ENCODE peak calls at places on chromosomes 4 and X, in four cellular contexts. T is tibial artery, U is pancreas, O is ascending aorta. R is an unnamed sample.
A peak's percentile ranks its signal among the peaks of the same experiment; 100 is the strongest.

GRCh38 chr4:88753658-88754431 is 56.2 kb upstream of the NAP1L5 start:
- DNase-seq in T (no peak), U (no peak), O (no peak), R (no peak)

GRCh38 chr4:94448815-94449375 is 2.8 kb upstream of the PDLIM5 start:
- DNase-seq in T (no peak), U (no peak), O (no peak), R (no peak)

GRCh38 chr4:106773106-106773905 is 262.8 kb downstream of the DKK2 start:
- DNase-seq in T (no peak), U (no peak), O (no peak), R (no peak)

GRCh38 chrX:49039598-49040375 is 3.4 kb downstream of the TFE3 start:
- DNase-seq in T (peak; percentile 74), U (peak; percentile 62), O (peak; percentile 51), R (peak; percentile 52)

GRCh38 chrX:48083212-48083611 is 11.8 kb upstream of the ZNF630 start:
- DNase-seq in T (peak; percentile 23), U (no peak), O (no peak), R (peak; percentile 13)

GRCh38 chr4:57064811-57065711 is 45.1 kb downstream of the IGFBP7 start:
- DNase-seq in T (peak; percentile 71), U (no peak), O (no peak), R (peak; percentile 78)

GRCh38 chr4:141797966-141798365 is 161.6 kb downstream of the IL15 start:
- DNase-seq in T (no peak), U (no peak), O (no peak), R (no peak)

GRCh38 chrX:140733766-140734342 is 24.3 kb downstream of the LINC00632 start:
- DNase-seq in T (no peak), U (no peak), O (no peak), R (peak; percentile 11)

GRCh38 chr4:147596976-147597375 is 20.2 kb upstream of the TMEM184C start:
- DNase-seq in T (no peak), U (no peak), O (no peak), R (no peak)

GRCh38 chr4:157045507-157046127 is 30.3 kb upstream of the GLRB start:
- DNase-seq in T (no peak), U (no peak), O (no peak), R (no peak)

GRCh38 chrX:14039344-14039743 is 9.7 kb upstream of the GEMIN8 start:
- DNase-seq in T (peak; percentile 45), U (no peak), O (no peak), R (no peak)

GRCh38 chrX:9072281-9072680 is 38.4 kb upstream of the FAM9B start:
- DNase-seq in T (no peak), U (no peak), O (no peak), R (no peak)

GRCh38 chr4:84573335-84573734 is 9.6 kb upstream of the CDS1 start:
- DNase-seq in T (no peak), U (no peak), O (no peak), R (no peak)

GRCh38 chr4:37066149-37066548 is 178.4 kb upstream of the NWD2 start:
- DNase-seq in T (no peak), U (no peak), O (no peak), R (no peak)

GRCh38 chr4:111512081-111512774 is 633.0 kb upstream of the FAM241A start:
- DNase-seq in T (no peak), U (no peak), O (no peak), R (no peak)

GRCh38 chrX:153775293-153775595 is 5.6 kb upstream of the SRPK3 start:
- DNase-seq in T (no peak), U (peak; percentile 43), O (no peak), R (peak; percentile 4)

GRCh38 chr4:7154351-7154981 is 37.9 kb upstream of the SORCS2 start:
- DNase-seq in T (peak; percentile 8), U (peak; percentile 35), O (no peak), R (no peak)

GRCh38 chrX:68995780-68996551 is 167.1 kb downstream of the EFNB1 start:
- DNase-seq in T (no peak), U (no peak), O (no peak), R (peak; percentile 62)

GRCh38 chrX:56782791-56783449 is 53.9 kb downstream of the NBDY start:
- DNase-seq in T (no peak), U (peak; percentile 71), O (no peak), R (no peak)

GRCh38 chr4:8330821-8331566 is 61.4 kb downstream of the HTRA3 start:
- DNase-seq in T (no peak), U (peak; percentile 37), O (peak; percentile 23), R (peak; percentile 85)

GRCh38 chrX:11180571-11180970 is 69.4 kb downstream of the HCCS start:
- DNase-seq in T (no peak), U (no peak), O (no peak), R (no peak)

GRCh38 chr4:94455081-94455480 is 3.3 kb downstream of the PDLIM5 start:
- DNase-seq in T (peak; percentile 82), U (peak; percentile 72), O (peak; percentile 42), R (peak; percentile 58)

GRCh38 chrX:38275615-38276014 is 51.7 kb downstream of the RPGR start:
- DNase-seq in T (no peak), U (no peak), O (no peak), R (no peak)

GRCh38 chrX:155745792-155746191 is 133.0 kb upstream of the TMLHE start:
- DNase-seq in T (no peak), U (no peak), O (no peak), R (no peak)

GRCh38 chrX:133677123-133678063 is 262.1 kb upstream of the GPC4 start:
- DNase-seq in T (no peak), U (no peak), O (no peak), R (no peak)

GRCh38 chrX:723781-724180 is 93.2 kb downstream of the SHOX start:
- DNase-seq in T (no peak), U (no peak), O (no peak), R (no peak)

GRCh38 chrX:130024127-130024526 is 41.7 kb downstream of the BCORL1 start:
- DNase-seq in T (peak; percentile 81), U (peak; percentile 57), O (peak; percentile 57), R (peak; percentile 78)

GRCh38 chr4:148059617-148060180 is 327.8 kb downstream of the ARHGAP10 start:
- DNase-seq in T (no peak), U (no peak), O (no peak), R (peak; percentile 43)

GRCh38 chr4:137226900-137227299 is 305.4 kb downstream of the PCDH18 start:
- DNase-seq in T (no peak), U (no peak), O (no peak), R (no peak)

GRCh38 chrX:120768681-120769080 is 107.0 kb downstream of the CT47B1 start:
- DNase-seq in T (no peak), U (no peak), O (no peak), R (no peak)

GRCh38 chr4:84920591-84920990 is 45.9 kb downstream of the WDFY3 start:
- DNase-seq in T (peak; percentile 28), U (no peak), O (no peak), R (no peak)

GRCh38 chr4:25552580-25553271 is 102.9 kb upstream of the SLC34A2 start:
- DNase-seq in T (no peak), U (peak; percentile 71), O (no peak), R (no peak)

GRCh38 chr4:40722576-40723161 is 27.1 kb upstream of the NSUN7 start:
- DNase-seq in T (no peak), U (no peak), O (no peak), R (no peak)

GRCh38 chrX:24151513-24151912 is 2.0 kb downstream of the ZFX start:
- DNase-seq in T (no peak), U (no peak), O (no peak), R (no peak)

GRCh38 chrX:24148535-24149345 is 789 bp upstream of the ZFX start:
- DNase-seq in T (no peak), U (no peak), O (no peak), R (no peak)

GRCh38 chrX:24149346-24150050 is at the start of gene ZFX:
- DNase-seq in T (peak; percentile 37), U (peak; percentile 85), O (no peak), R (peak; percentile 70)

GRCh38 chrX:24148118-24148517 is 1.4 kb upstream of the ZFX start:
- DNase-seq in T (no peak), U (no peak), O (no peak), R (no peak)

GRCh38 chrX:24150051-24150790 is 692 bp downstream of the ZFX start:
- DNase-seq in T (peak; percentile 80), U (peak; percentile 92), O (peak; percentile 71), R (peak; percentile 86)
- H3K4me1 ChIP-seq in T (peaks cover 54% of the 10 kb centered on the region), U (peaks cover 20% of the 10 kb centered on the region), O (peaks cover 3% of the 10 kb centered on the region), R (peaks cover 64% of the 10 kb centered on the region)

DNA sequence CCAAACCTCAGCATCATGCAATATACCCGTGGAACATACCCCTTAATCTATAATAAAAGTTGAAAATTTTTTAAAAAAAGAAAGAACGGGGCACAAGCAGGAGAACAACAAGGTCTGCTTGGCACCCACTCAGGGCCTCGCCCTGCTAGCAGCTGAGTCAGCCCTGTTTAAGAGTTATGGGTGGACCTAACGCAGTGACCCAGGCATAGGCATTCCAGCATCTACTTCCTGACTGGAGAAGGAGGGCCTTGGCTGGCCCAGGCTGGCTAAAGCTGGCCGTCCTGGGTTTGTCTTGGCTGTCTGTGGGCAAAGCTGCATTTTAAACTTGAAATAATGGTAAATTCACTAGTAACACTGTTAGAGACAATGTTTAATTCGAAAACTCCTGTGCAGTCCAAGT is 236.7 kb upstream of the PGRMC2 start:
- DNase-seq in T (peak; percentile 67), U (no peak), O (peak; percentile 60), R (peak; percentile 32)
- H3K4me1 ChIP-seq in T (peaks cover 79% of the 10 kb centered on the region), U (peaks cover 7% of the 10 kb centered on the region), O (peaks cover 16% of the 10 kb centered on the region), R (peaks cover 68% of the 10 kb centered on the region)

DNA sequence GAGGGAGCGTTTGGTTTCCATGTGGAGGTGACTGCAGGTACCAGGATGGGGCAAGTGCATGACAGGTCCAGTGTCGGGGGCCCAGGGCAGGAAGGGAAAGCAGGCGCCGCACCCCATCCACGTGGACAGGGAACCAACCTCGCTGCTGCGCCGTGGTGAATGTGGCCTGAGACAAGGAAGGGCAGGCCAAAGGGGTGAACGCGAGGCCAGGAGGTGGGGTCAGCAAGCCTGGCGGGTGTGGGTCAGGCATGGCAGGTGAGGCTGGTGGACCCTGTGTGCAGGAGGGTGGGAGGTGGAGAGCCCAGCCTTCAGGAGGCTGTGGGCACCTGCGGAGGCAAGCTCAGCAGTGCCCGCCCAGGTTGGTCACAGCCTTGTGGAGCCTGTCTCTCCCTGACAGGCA is 14.7 kb downstream of the SH3BP2 start:
- DNase-seq in T (no peak), U (no peak), O (no peak), R (no peak)
- H3K4me1 ChIP-seq in T (peaks cover 39% of the 10 kb centered on the region), U (peaks cover 21% of the 10 kb centered on the region), O (peaks cover 4% of the 10 kb centered on the region), R (peaks cover 96% of the 10 kb centered on the region)

DNA sequence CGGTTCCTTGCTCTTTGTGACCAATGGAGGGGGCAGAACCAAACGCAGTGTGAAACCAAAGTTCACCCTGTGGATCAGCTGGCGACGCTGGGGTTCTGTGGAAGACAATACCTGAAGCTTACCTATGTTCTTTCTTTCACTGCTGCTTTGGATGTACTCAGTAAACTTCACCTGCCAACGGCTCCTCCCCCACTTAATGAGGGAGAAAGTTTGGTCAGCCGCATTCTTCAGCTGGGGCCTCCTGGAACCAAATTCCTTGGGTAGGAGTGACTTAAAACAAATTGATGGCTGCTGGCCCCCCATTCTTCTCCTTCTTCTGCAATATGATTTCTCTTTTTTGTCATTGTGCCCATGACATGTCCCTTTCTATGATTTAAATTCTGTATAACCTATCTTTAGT is 282.4 kb downstream of the ANK2 start:
- DNase-seq in T (no peak), U (no peak), O (no peak), R (no peak)
- H3K4me1 ChIP-seq in T (no peaks in the 10 kb centered on the region), U (no peaks in the 10 kb centered on the region), O (no peaks in the 10 kb centered on the region), R (peaks cover 4% of the 10 kb centered on the region)

GRCh38 chr4:38675167-38676121 is 11.4 kb downstream of the KLF3 start:
- DNase-seq in T (peak; percentile 89), U (peak; percentile 77), O (no peak), R (peak; percentile 58)
- H3K4me1 ChIP-seq in T (peaks cover 96% of the 10 kb centered on the region), U (peaks cover 43% of the 10 kb centered on the region), O (peaks cover 42% of the 10 kb centered on the region), R (peaks cover 100% of the 10 kb centered on the region)

GRCh38 chr4:19532120-19532848 is 719.4 kb upstream of the SLIT2 start:
- DNase-seq in T (no peak), U (no peak), O (no peak), R (no peak)
- H3K4me1 ChIP-seq in T (no peaks in the 10 kb centered on the region), U (no peaks in the 10 kb centered on the region), O (no peaks in the 10 kb centered on the region), R (no peaks in the 10 kb centered on the region)

GRCh38 chr4:86948276-86948675 is 13.5 kb downstream of the AFF1 start:
- DNase-seq in T (no peak), U (no peak), O (no peak), R (no peak)
- H3K4me1 ChIP-seq in T (peaks cover 33% of the 10 kb centered on the region), U (peaks cover 7% of the 10 kb centered on the region), O (no peaks in the 10 kb centered on the region), R (peaks cover 57% of the 10 kb centered on the region)